ENCODE peak calls at places on chromosome 20, in six cellular contexts. C is IMR-90, V is H1, N is neuronal stem cell, P is mesenchymal stem cell, B is trophoblast cell. H is an unnamed sample.

GRCh38 chr20:2402271-2402980 is 21.7 kb downstream of the TGM6 start:
- DNase-seq in V (no peak), N (no peak), C (peak), B (no peak), P (peak), H (no peak)

GRCh38 chr20:36074983-36075382 is 79.6 kb upstream of the EPB41L1 start:
- DNase-seq in P (no peak), V (no peak), C (no peak), N (no peak), B (no peak), H (no peak)

GRCh38 chr20:44097521-44098255 is 89.3 kb downstream of the JPH2 start:
- DNase-seq in V (no peak), P (no peak), B (no peak), C (peak), N (no peak), H (no peak)

GRCh38 chr20:60341062-60341461 is 382.8 kb downstream of the CDH26 start:
- DNase-seq in N (no peak), P (no peak), V (no peak), B (no peak), C (no peak), H (no peak)

GRCh38 chr20:24497851-24498250 is 28.4 kb downstream of the SYNDIG1 start:
- DNase-seq in N (no peak), B (no peak), C (peak), P (no peak), V (no peak), H (peak)

GRCh38 chr20:60228255-60228654 is 270.0 kb downstream of the CDH26 start:
- DNase-seq in N (no peak), P (no peak), V (no peak), C (no peak), B (no peak), H (no peak)

GRCh38 chr20:62980970-62981369 is 25.8 kb downstream of the BHLHE23 start:
- DNase-seq in C (no peak), B (no peak), P (no peak), N (no peak), V (no peak), H (peak)

GRCh38 chr20:18663932-18664331 is 76.1 kb downstream of the DTD1 start:
- DNase-seq in N (no peak), B (no peak), C (peak), V (no peak), P (no peak), H (no peak)

GRCh38 chr20:61731363-61732181 is 334.1 kb downstream of the TAF4 start:
- DNase-seq in P (peak), C (peak), B (no peak), N (no peak), V (no peak), H (no peak)

GRCh38 chr20:40811004-40811403 is 122.0 kb upstream of the MAFB start:
- DNase-seq in B (no peak), C (no peak), V (no peak), P (no peak), N (no peak), H (peak)

GRCh38 chr20:59022754-59023153 is 3.5 kb downstream of the TUBB1 start:
- DNase-seq in V (no peak), P (no peak), C (no peak), N (no peak), B (no peak), H (no peak)

GRCh38 chr20:34528921-34529297 is 12.7 kb downstream of the DYNLRB1 start:
- DNase-seq in B (no peak), V (no peak), P (no peak), N (no peak), C (no peak), H (no peak)

GRCh38 chr20:47669157-47669425 is 116.2 kb downstream of the SULF2 start:
- DNase-seq in P (no peak), C (no peak), B (no peak), V (no peak), N (no peak), H (no peak)

GRCh38 chr20:38728237-38728761 is 4.0 kb downstream of the SLC32A1 start:
- DNase-seq in B (no peak), C (no peak), P (no peak), V (no peak), N (no peak), H (peak)
- H3K4me2 ChIP-seq in B (no peak), C (no peak), P (no peak), V (peak), N (peak), H (peak)

DNA sequence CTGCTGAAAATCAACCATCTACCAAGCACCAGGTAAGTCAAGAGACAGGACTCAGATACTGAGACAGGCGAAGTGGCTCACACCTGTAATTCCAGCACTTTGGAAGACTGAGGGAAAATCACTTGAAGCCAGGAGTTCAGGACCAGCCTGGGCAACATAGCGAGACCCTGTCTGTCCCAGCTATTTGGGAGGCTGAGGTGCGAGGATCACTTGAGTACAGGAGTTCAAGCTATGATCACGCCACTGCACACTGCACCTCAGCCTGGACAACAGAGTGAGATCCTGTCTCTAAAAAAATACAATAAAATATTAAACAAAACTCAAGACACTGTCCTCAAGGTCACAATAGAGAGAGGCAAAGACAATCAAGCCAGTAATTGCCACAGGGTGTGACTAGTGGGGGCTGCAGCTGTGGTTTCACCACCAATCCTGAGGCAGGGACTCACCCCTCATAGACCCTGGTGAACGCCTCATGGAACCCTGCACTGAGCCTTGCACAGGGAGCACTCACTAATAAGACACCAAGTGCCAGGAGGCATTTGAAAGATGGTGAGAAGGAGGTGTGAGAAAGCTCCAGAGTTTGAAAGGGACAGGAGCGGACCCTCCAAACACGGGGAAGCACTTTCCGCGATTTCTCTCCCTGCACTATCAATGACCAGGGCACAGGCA is 1.7 kb downstream of the SNHG17 start:
- DNase-seq in N (no peak), P (no peak), V (no peak), C (no peak), B (no peak), H (no peak)
- H3K9ac ChIP-seq in N (no peak), P (peak), V (peak), C (peak), B (peak), H (peak)

DNA sequence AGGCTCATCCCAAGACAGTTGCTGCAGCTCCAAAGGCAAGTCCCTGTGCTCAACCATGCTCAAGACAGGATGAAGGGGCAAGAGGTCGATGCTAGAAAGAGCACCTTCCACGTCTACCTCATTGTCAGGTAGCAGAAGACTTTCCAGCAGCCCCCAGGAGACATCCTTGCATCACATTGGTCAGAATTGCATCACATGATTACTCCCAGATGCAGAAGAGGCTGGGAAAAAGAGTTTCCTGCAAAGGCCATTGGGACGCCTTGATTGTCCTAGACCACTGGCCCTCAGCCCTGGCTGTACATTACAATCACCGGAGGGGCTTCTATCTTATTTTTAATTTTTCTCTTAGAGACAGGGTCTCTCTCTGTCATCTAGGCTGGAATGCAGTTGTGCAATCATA is 17.3 kb upstream of the ZNF334 start:
- DNase-seq in N (no peak), V (no peak), B (no peak), P (no peak), C (no peak), H (no peak)
- H4K91ac ChIP-seq in N (no peak), V (no peak), B (no peak), P (no peak), C (no peak), H (no peak)

GRCh38 chr20:32325706-32326506 is 32.2 kb upstream of the ASXL1 start:
- DNase-seq in B (no peak), N (no peak), V (no peak), P (peak), C (peak), H (no peak)
- H3K4me2 ChIP-seq in B (no peak), N (no peak), V (no peak), P (no peak), C (no peak), H (no peak)

DNA sequence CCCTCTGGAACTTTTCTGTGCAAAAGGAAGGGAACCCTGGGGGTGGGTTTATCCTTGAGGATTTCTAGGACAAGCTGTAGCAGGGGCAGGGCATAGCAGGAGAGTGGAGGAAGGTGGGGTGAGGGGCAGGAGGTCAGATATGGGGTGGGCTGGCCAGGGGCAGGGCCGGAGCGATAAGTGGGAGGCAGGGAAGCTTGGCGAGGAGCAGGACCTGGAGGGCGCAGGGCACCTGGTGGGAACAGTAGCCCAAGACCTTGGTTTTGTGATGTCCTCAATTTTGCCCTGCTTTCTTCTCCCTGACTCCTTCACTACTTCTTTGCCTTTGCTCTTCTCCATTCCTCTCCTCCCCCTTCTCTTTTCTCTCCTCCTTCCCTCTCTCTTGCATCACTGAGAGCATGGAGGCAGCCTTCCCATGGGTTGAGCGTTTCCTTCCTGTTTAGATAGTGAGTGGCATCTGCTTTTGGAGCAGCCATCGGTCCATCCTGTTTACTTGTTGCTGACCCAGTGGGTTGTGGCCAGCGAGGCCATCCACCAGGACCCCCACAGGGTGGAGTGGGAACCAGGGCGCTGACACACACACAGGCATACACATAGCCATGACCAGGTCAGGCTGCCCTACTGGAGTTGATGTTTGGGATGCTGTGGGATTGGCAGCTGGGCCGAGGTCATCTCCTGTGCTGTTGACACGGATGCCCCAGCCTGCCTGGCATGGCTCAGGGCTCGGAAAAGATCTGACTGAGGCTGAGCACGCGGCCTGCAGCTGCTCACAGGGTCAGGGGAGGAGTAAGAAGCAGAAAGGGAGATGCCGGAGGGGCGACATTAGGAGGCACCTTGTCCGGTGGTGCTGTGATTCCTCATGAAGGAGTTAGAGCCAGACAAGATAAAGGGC is 121.0 kb upstream of the RNF24 start:
- DNase-seq in N (no peak), B (no peak), V (no peak), P (peak), C (peak), H (no peak)
- H3K9ac ChIP-seq in N (no peak), B (no peak), V (no peak), P (no peak), C (no peak), H (no peak)

GRCh38 chr20:53815509-53815908 is 221.9 kb upstream of the ZNF217 start:
- DNase-seq in C (no peak), N (no peak), B (no peak), V (no peak), P (no peak), H (no peak)
- H4K91ac ChIP-seq in C (no peak), N (no peak), B (no peak), V (no peak), P (no peak), H (no peak)

GRCh38 chr20:23152308-23152892 is 66.3 kb upstream of the CD93 start:
- DNase-seq in C (peak), N (no peak), B (peak), V (no peak), P (peak), H (peak)
- H3K4me2 ChIP-seq in C (peak), N (no peak), B (no peak), V (no peak), P (no peak), H (no peak)

DNA sequence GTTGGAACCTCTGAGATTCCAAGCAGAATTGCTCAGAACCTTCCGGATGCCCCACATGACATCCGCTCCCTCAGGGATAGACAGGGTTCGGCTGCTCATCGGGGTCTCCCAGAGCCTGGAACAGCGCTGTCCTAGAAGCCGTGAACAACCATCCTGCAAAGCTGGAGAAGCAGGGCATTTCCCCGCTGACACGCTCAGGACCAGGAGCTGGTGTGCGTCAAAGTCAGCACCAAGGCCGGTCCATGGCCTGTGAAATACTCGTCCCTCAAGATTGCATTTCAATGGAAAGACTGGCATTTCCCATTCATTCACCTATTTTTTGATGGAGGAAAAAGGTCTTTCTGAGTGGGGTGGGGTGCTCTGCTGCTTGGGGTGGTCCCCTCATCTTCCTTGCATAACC is 52.2 kb downstream of the RBM38 start:
- DNase-seq in C (no peak), N (no peak), B (no peak), V (no peak), P (no peak), H (no peak)
- H3K9ac ChIP-seq in C (no peak), N (no peak), B (no peak), V (no peak), P (no peak), H (no peak)

GRCh38 chr20:53425481-53425880 is 168.2 kb downstream of the ZNF217 start:
- DNase-seq in P (no peak), C (no peak), V (no peak), B (no peak), N (no peak), H (no peak)

GRCh38 chr20:53421343-53421742 is 172.3 kb downstream of the ZNF217 start:
- DNase-seq in B (no peak), N (no peak), V (no peak), C (no peak), P (no peak), H (no peak)

GRCh38 chr20:53423587-53424146 is 170.0 kb downstream of the ZNF217 start:
- DNase-seq in P (no peak), B (no peak), V (no peak), N (no peak), C (no peak), H (no peak)

GRCh38 chr20:53420061-53420460 is 173.6 kb downstream of the ZNF217 start:
- DNase-seq in N (no peak), P (no peak), V (no peak), C (no peak), B (peak), H (no peak)

DNA sequence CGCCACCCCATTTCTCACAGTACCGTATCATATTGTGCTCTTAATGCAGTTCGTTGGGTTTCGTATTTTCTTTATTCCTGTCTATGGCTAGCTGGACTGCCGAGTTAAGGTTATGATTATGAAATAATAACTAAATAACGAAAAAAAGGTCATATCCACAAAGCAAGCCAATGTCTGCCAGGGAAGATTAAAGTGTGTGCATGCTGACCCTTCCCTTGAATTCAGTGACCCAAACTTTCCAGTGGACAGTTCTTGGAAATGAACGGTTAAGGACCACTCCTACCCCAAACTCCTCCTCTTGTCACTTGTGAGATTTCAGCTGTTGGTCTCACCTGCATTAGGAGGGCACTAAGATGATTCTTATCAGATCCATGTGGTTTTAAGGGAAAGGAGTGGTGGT is 171.6 kb downstream of the ZNF217 start:
- DNase-seq in B (no peak), P (no peak), N (no peak), C (no peak), V (no peak), H (no peak)
- H4K91ac ChIP-seq in B (no peak), P (no peak), N (no peak), C (no peak), V (no peak), H (no peak)

DNA sequence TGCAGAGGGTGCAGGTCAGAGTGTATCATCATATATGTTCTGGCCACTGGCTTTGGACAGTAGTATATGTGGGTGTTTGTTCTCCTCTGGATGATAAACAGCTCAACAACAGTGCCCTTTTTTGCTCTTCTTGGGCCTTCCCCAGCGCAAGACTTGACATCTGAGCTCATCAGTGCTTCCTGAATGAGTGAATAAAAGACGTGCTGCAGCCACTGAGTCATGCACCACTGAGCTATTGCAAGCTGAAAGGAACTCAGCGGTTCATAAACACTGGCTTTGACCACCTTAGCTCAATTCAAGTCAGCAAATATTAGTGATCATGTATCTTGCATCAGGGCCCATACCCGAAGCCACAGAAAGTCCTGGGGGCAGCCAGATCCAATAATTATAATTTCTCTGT is 105.3 kb upstream of the KCNG1 start:
- DNase-seq in V (no peak), P (peak), N (no peak), C (peak), B (no peak), H (peak)
- H3K4me2 ChIP-seq in V (no peak), P (no peak), N (no peak), C (peak), B (no peak), H (no peak)